ENCODE peak calls at places on chromosomes 5 and 9, in ten cellular contexts. One of them, this sample, is unnamed.
A peak's percentile ranks its signal among the peaks of the same experiment; 100 is the strongest.

GRCh38 chr5:7828269-7828668 is 22.7 kb downstream of the CFAP90 start:
- DNase-seq in fibroblast of pulmonary artery: no peak
- DNase-seq in AG10803: no peak
- DNase-seq in MM.1S: no peak
- DNase-seq in aorta: no peak
- DNase-seq in adrenal gland: peak; percentile 20
- DNase-seq in amniotic stem cell: no peak
- DNase-seq in DMS153: no peak
- DNase-seq in neural progenitor cell: no peak
- DNase-seq in activated CD4-positive, alpha-beta T cell treated with anti-CD3 and anti-CD28 coated beads for 24 hours: no peak
- DNase-seq in this sample: no peak

GRCh38 chr9:132647355-132647754 is 22.4 kb downstream of the DDX31 start:
- DNase-seq in amniotic stem cell: peak; percentile 82
- DNase-seq in AG10803: peak; percentile 99
- DNase-seq in MM.1S: no peak
- DNase-seq in neural progenitor cell: no peak
- DNase-seq in activated CD4-positive, alpha-beta T cell treated with anti-CD3 and anti-CD28 coated beads for 24 hours: no peak
- DNase-seq in fibroblast of pulmonary artery: peak; percentile 88
- DNase-seq in DMS153: no peak
- DNase-seq in aorta: no peak
- DNase-seq in adrenal gland: no peak
- DNase-seq in this sample: no peak

GRCh38 chr9:109245300-109245897 is 75.5 kb downstream of the EPB41L4B start:
- DNase-seq in AG10803: no peak
- DNase-seq in adrenal gland: no peak
- DNase-seq in activated CD4-positive, alpha-beta T cell treated with anti-CD3 and anti-CD28 coated beads for 24 hours: no peak
- DNase-seq in MM.1S: no peak
- DNase-seq in neural progenitor cell: no peak
- DNase-seq in aorta: no peak
- DNase-seq in DMS153: no peak
- DNase-seq in fibroblast of pulmonary artery: peak; percentile 10
- DNase-seq in amniotic stem cell: no peak
- DNase-seq in this sample: no peak

GRCh38 chr5:146717951-146718350 is 160.6 kb downstream of the PPP2R2B start:
- DNase-seq in fibroblast of pulmonary artery: peak; percentile 49
- DNase-seq in aorta: no peak
- DNase-seq in amniotic stem cell: no peak
- DNase-seq in activated CD4-positive, alpha-beta T cell treated with anti-CD3 and anti-CD28 coated beads for 24 hours: no peak
- DNase-seq in DMS153: no peak
- DNase-seq in MM.1S: no peak
- DNase-seq in neural progenitor cell: no peak
- DNase-seq in AG10803: no peak
- DNase-seq in adrenal gland: no peak
- DNase-seq in this sample: no peak

GRCh38 chr9:89854715-89855475 is 250.1 kb downstream of the GADD45G start:
- DNase-seq in neural progenitor cell: no peak
- DNase-seq in fibroblast of pulmonary artery: no peak
- DNase-seq in activated CD4-positive, alpha-beta T cell treated with anti-CD3 and anti-CD28 coated beads for 24 hours: no peak
- DNase-seq in aorta: no peak
- DNase-seq in DMS153: no peak
- DNase-seq in MM.1S: no peak
- DNase-seq in adrenal gland: no peak
- DNase-seq in AG10803: no peak
- DNase-seq in amniotic stem cell: no peak
- DNase-seq in this sample: no peak

GRCh38 chr5:125294844-125295243 is 548.4 kb upstream of the ZNF608 start:
- DNase-seq in amniotic stem cell: no peak
- DNase-seq in MM.1S: no peak
- DNase-seq in fibroblast of pulmonary artery: no peak
- DNase-seq in adrenal gland: peak; percentile 30
- DNase-seq in aorta: no peak
- DNase-seq in activated CD4-positive, alpha-beta T cell treated with anti-CD3 and anti-CD28 coated beads for 24 hours: no peak
- DNase-seq in AG10803: no peak
- DNase-seq in neural progenitor cell: no peak
- DNase-seq in DMS153: no peak
- DNase-seq in this sample: no peak

GRCh38 chr5:172417130-172417802 is 37.1 kb downstream of the SH3PXD2B start:
- DNase-seq in fibroblast of pulmonary artery: no peak
- DNase-seq in activated CD4-positive, alpha-beta T cell treated with anti-CD3 and anti-CD28 coated beads for 24 hours: no peak
- DNase-seq in AG10803: no peak
- DNase-seq in MM.1S: no peak
- DNase-seq in neural progenitor cell: no peak
- DNase-seq in adrenal gland: peak; percentile 75
- DNase-seq in amniotic stem cell: no peak
- DNase-seq in DMS153: no peak
- DNase-seq in aorta: peak; percentile 20
- DNase-seq in this sample: no peak

GRCh38 chr5:157855404-157855994 is 3.4 kb downstream of the CLINT1 start:
- DNase-seq in DMS153: peak; percentile 2
- DNase-seq in neural progenitor cell: peak; percentile 73
- DNase-seq in activated CD4-positive, alpha-beta T cell treated with anti-CD3 and anti-CD28 coated beads for 24 hours: no peak
- DNase-seq in fibroblast of pulmonary artery: peak; percentile 79
- DNase-seq in aorta: no peak
- DNase-seq in amniotic stem cell: peak; percentile 14
- DNase-seq in adrenal gland: peak; percentile 56
- DNase-seq in AG10803: peak; percentile 69
- DNase-seq in MM.1S: no peak
- DNase-seq in this sample: peak; percentile 65

GRCh38 chr9:136310273-136311030 is 6.6 kb upstream of the CCDC187 start:
- DNase-seq in fibroblast of pulmonary artery: no peak
- DNase-seq in adrenal gland: no peak
- DNase-seq in DMS153: peak; percentile 58
- DNase-seq in neural progenitor cell: no peak
- DNase-seq in MM.1S: no peak
- DNase-seq in AG10803: no peak
- DNase-seq in aorta: no peak
- DNase-seq in amniotic stem cell: no peak
- DNase-seq in activated CD4-positive, alpha-beta T cell treated with anti-CD3 and anti-CD28 coated beads for 24 hours: no peak
- DNase-seq in this sample: no peak

GRCh38 chr5:135138116-135138850 is 104.3 kb upstream of the PITX1 start:
- DNase-seq in activated CD4-positive, alpha-beta T cell treated with anti-CD3 and anti-CD28 coated beads for 24 hours: no peak
- DNase-seq in MM.1S: no peak
- DNase-seq in adrenal gland: no peak
- DNase-seq in neural progenitor cell: no peak
- DNase-seq in AG10803: no peak
- DNase-seq in aorta: no peak
- DNase-seq in DMS153: no peak
- DNase-seq in fibroblast of pulmonary artery: no peak
- DNase-seq in amniotic stem cell: no peak
- DNase-seq in this sample: no peak

GRCh38 chr9:134461436-134461982 is 135.3 kb downstream of the RXRA start:
- DNase-seq in adrenal gland: no peak
- DNase-seq in neural progenitor cell: no peak
- DNase-seq in activated CD4-positive, alpha-beta T cell treated with anti-CD3 and anti-CD28 coated beads for 24 hours: no peak
- DNase-seq in aorta: no peak
- DNase-seq in amniotic stem cell: no peak
- DNase-seq in DMS153: no peak
- DNase-seq in AG10803: peak; percentile 43
- DNase-seq in MM.1S: no peak
- DNase-seq in fibroblast of pulmonary artery: no peak
- DNase-seq in this sample: no peak

GRCh38 chr5:76947064-76947463 is 5.8 kb upstream of the CRHBP start:
- DNase-seq in aorta: no peak
- DNase-seq in neural progenitor cell: no peak
- DNase-seq in adrenal gland: peak; percentile 35
- DNase-seq in activated CD4-positive, alpha-beta T cell treated with anti-CD3 and anti-CD28 coated beads for 24 hours: no peak
- DNase-seq in amniotic stem cell: no peak
- DNase-seq in DMS153: no peak
- DNase-seq in AG10803: no peak
- DNase-seq in MM.1S: no peak
- DNase-seq in fibroblast of pulmonary artery: no peak
- DNase-seq in this sample: no peak

GRCh38 chr5:123035950-123036390 is 555 bp downstream of the PPIC start:
- DNase-seq in activated CD4-positive, alpha-beta T cell treated with anti-CD3 and anti-CD28 coated beads for 24 hours: no peak
- DNase-seq in DMS153: no peak
- DNase-seq in fibroblast of pulmonary artery: peak; percentile 50
- DNase-seq in aorta: peak; percentile 90
- DNase-seq in AG10803: peak; percentile 44
- DNase-seq in amniotic stem cell: no peak
- DNase-seq in adrenal gland: peak; percentile 70
- DNase-seq in MM.1S: peak; percentile 12
- DNase-seq in neural progenitor cell: peak; percentile 78
- DNase-seq in this sample: peak; percentile 54

GRCh38 chr9:21527579-21527978 is 45.5 kb upstream of the IFNE start:
- DNase-seq in fibroblast of pulmonary artery: no peak
- DNase-seq in activated CD4-positive, alpha-beta T cell treated with anti-CD3 and anti-CD28 coated beads for 24 hours: no peak
- DNase-seq in neural progenitor cell: no peak
- DNase-seq in DMS153: no peak
- DNase-seq in MM.1S: no peak
- DNase-seq in adrenal gland: no peak
- DNase-seq in amniotic stem cell: no peak
- DNase-seq in aorta: no peak
- DNase-seq in AG10803: no peak
- DNase-seq in this sample: peak; percentile 26

GRCh38 chr9:127004946-127005769 is 90.6 kb downstream of the RALGPS1 start:
- DNase-seq in DMS153: no peak
- DNase-seq in MM.1S: peak; percentile 98
- DNase-seq in AG10803: peak; percentile 28
- DNase-seq in activated CD4-positive, alpha-beta T cell treated with anti-CD3 and anti-CD28 coated beads for 24 hours: peak; percentile 53
- DNase-seq in fibroblast of pulmonary artery: peak; percentile 51
- DNase-seq in neural progenitor cell: no peak
- DNase-seq in adrenal gland: peak; percentile 58
- DNase-seq in amniotic stem cell: no peak
- DNase-seq in aorta: no peak
- DNase-seq in this sample: no peak

GRCh38 chr5:150291388-150292385 is 2.1 kb upstream of the CAMK2A start:
- DNase-seq in aorta: peak; percentile 54
- DNase-seq in neural progenitor cell: no peak
- DNase-seq in fibroblast of pulmonary artery: no peak
- DNase-seq in DMS153: no peak
- DNase-seq in adrenal gland: no peak
- DNase-seq in amniotic stem cell: no peak
- DNase-seq in MM.1S: no peak
- DNase-seq in activated CD4-positive, alpha-beta T cell treated with anti-CD3 and anti-CD28 coated beads for 24 hours: no peak
- DNase-seq in AG10803: no peak
- DNase-seq in this sample: no peak

GRCh38 chr5:149584106-149584505 is 2.8 kb downstream of the ARHGEF37 start:
- DNase-seq in AG10803: no peak
- DNase-seq in aorta: no peak
- DNase-seq in activated CD4-positive, alpha-beta T cell treated with anti-CD3 and anti-CD28 coated beads for 24 hours: no peak
- DNase-seq in DMS153: no peak
- DNase-seq in fibroblast of pulmonary artery: peak; percentile 34
- DNase-seq in MM.1S: no peak
- DNase-seq in neural progenitor cell: no peak
- DNase-seq in amniotic stem cell: no peak
- DNase-seq in adrenal gland: no peak
- DNase-seq in this sample: no peak

GRCh38 chr9:113309204-113309813 is 6.1 kb upstream of the RNF183 start:
- DNase-seq in AG10803: peak; percentile 57
- DNase-seq in aorta: no peak
- DNase-seq in adrenal gland: peak; percentile 44
- DNase-seq in activated CD4-positive, alpha-beta T cell treated with anti-CD3 and anti-CD28 coated beads for 24 hours: no peak
- DNase-seq in neural progenitor cell: peak; percentile 47
- DNase-seq in MM.1S: peak; percentile 62
- DNase-seq in fibroblast of pulmonary artery: peak; percentile 70
- DNase-seq in DMS153: peak; percentile 14
- DNase-seq in amniotic stem cell: peak; percentile 21
- DNase-seq in this sample: no peak

GRCh38 chr9:995776-996175 is 19.3 kb downstream of the DMRT3 start:
- DNase-seq in fibroblast of pulmonary artery: no peak
- DNase-seq in activated CD4-positive, alpha-beta T cell treated with anti-CD3 and anti-CD28 coated beads for 24 hours: no peak
- DNase-seq in adrenal gland: no peak
- DNase-seq in DMS153: no peak
- DNase-seq in neural progenitor cell: no peak
- DNase-seq in MM.1S: no peak
- DNase-seq in amniotic stem cell: no peak
- DNase-seq in AG10803: peak; percentile 52
- DNase-seq in aorta: no peak
- DNase-seq in this sample: no peak

GRCh38 chr9:28915256-28915930 is 1342.1 kb upstream of the C9orf72 start:
- DNase-seq in amniotic stem cell: no peak
- DNase-seq in adrenal gland: no peak
- DNase-seq in DMS153: no peak
- DNase-seq in MM.1S: no peak
- DNase-seq in aorta: no peak
- DNase-seq in activated CD4-positive, alpha-beta T cell treated with anti-CD3 and anti-CD28 coated beads for 24 hours: no peak
- DNase-seq in neural progenitor cell: no peak
- DNase-seq in fibroblast of pulmonary artery: no peak
- DNase-seq in AG10803: no peak
- DNase-seq in this sample: no peak

GRCh38 chr9:128550770-128551651 is 1.4 kb upstream of the SPTAN1 start:
- DNase-seq in MM.1S: no peak
- DNase-seq in amniotic stem cell: peak; percentile 18
- DNase-seq in adrenal gland: no peak
- DNase-seq in aorta: no peak
- DNase-seq in activated CD4-positive, alpha-beta T cell treated with anti-CD3 and anti-CD28 coated beads for 24 hours: no peak
- DNase-seq in DMS153: no peak
- DNase-seq in neural progenitor cell: peak; percentile 88
- DNase-seq in fibroblast of pulmonary artery: peak; percentile 75
- DNase-seq in AG10803: peak; percentile 47
- DNase-seq in this sample: peak; percentile 19

GRCh38 chr9:98485706-98486105 is 223.0 kb downstream of the GABBR2 start:
- DNase-seq in neural progenitor cell: no peak
- DNase-seq in activated CD4-positive, alpha-beta T cell treated with anti-CD3 and anti-CD28 coated beads for 24 hours: no peak
- DNase-seq in fibroblast of pulmonary artery: no peak
- DNase-seq in DMS153: no peak
- DNase-seq in MM.1S: no peak
- DNase-seq in adrenal gland: no peak
- DNase-seq in aorta: no peak
- DNase-seq in AG10803: no peak
- DNase-seq in amniotic stem cell: no peak
- DNase-seq in this sample: no peak

GRCh38 chr5:36982146-36982545 is 105.6 kb downstream of the NIPBL start:
- DNase-seq in neural progenitor cell: no peak
- DNase-seq in fibroblast of pulmonary artery: peak; percentile 4
- DNase-seq in activated CD4-positive, alpha-beta T cell treated with anti-CD3 and anti-CD28 coated beads for 24 hours: no peak
- DNase-seq in aorta: no peak
- DNase-seq in amniotic stem cell: no peak
- DNase-seq in MM.1S: no peak
- DNase-seq in AG10803: peak; percentile 8
- DNase-seq in adrenal gland: no peak
- DNase-seq in DMS153: no peak
- DNase-seq in this sample: no peak

GRCh38 chr5:54807421-54807820 is 178.0 kb downstream of the ESM1 start:
- DNase-seq in aorta: no peak
- DNase-seq in DMS153: peak; percentile 58
- DNase-seq in AG10803: peak; percentile 77
- DNase-seq in adrenal gland: no peak
- DNase-seq in MM.1S: no peak
- DNase-seq in amniotic stem cell: no peak
- DNase-seq in neural progenitor cell: no peak
- DNase-seq in activated CD4-positive, alpha-beta T cell treated with anti-CD3 and anti-CD28 coated beads for 24 hours: no peak
- DNase-seq in fibroblast of pulmonary artery: peak; percentile 93
- DNase-seq in this sample: no peak

GRCh38 chr5:111061618-111062017 is 9.9 kb upstream of the TSLP start:
- DNase-seq in AG10803: no peak
- DNase-seq in fibroblast of pulmonary artery: no peak
- DNase-seq in adrenal gland: no peak
- DNase-seq in MM.1S: no peak
- DNase-seq in DMS153: no peak
- DNase-seq in aorta: no peak
- DNase-seq in amniotic stem cell: no peak
- DNase-seq in neural progenitor cell: no peak
- DNase-seq in activated CD4-positive, alpha-beta T cell treated with anti-CD3 and anti-CD28 coated beads for 24 hours: no peak
- DNase-seq in this sample: no peak

GRCh38 chr5:156526081-156527017 is 199.4 kb downstream of the SGCD start:
- DNase-seq in neural progenitor cell: no peak
- DNase-seq in amniotic stem cell: no peak
- DNase-seq in adrenal gland: no peak
- DNase-seq in AG10803: peak; percentile 54
- DNase-seq in MM.1S: no peak
- DNase-seq in activated CD4-positive, alpha-beta T cell treated with anti-CD3 and anti-CD28 coated beads for 24 hours: no peak
- DNase-seq in aorta: no peak
- DNase-seq in fibroblast of pulmonary artery: no peak
- DNase-seq in DMS153: no peak
- DNase-seq in this sample: no peak

GRCh38 chr9:91146391-91147019 is 215.2 kb downstream of the AUH start:
- DNase-seq in adrenal gland: no peak
- DNase-seq in MM.1S: no peak
- DNase-seq in amniotic stem cell: no peak
- DNase-seq in AG10803: no peak
- DNase-seq in neural progenitor cell: no peak
- DNase-seq in activated CD4-positive, alpha-beta T cell treated with anti-CD3 and anti-CD28 coated beads for 24 hours: no peak
- DNase-seq in fibroblast of pulmonary artery: no peak
- DNase-seq in DMS153: no peak
- DNase-seq in aorta: no peak
- DNase-seq in this sample: no peak

GRCh38 chr5:68290260-68290674 is 74.7 kb downstream of the PIK3R1 start:
- DNase-seq in MM.1S: no peak
- DNase-seq in neural progenitor cell: no peak
- DNase-seq in fibroblast of pulmonary artery: peak; percentile 59
- DNase-seq in amniotic stem cell: no peak
- DNase-seq in DMS153: no peak
- DNase-seq in aorta: no peak
- DNase-seq in activated CD4-positive, alpha-beta T cell treated with anti-CD3 and anti-CD28 coated beads for 24 hours: no peak
- DNase-seq in adrenal gland: peak; percentile 25
- DNase-seq in AG10803: peak; percentile 67
- DNase-seq in this sample: no peak

This sample was measured in NCI-H526.